ENCODE peak calls at places on chromosomes 7 and 10, in ten cellular contexts. P, K, Q, W, A, O, L, E, V and D are unnamed samples.

GRCh38 chr10:51389415-51390342 is 309.7 kb downstream of the CSTF2T start:
- DNase-seq in P (peak; percentile 2), K (no peak), Q (peak; percentile 16), W (no peak), A (peak; percentile 32), O (no peak), L (peak; percentile 78), E (peak; percentile 69), V (no peak), D (peak; percentile 46)

GRCh38 chr7:30226593-30227268 is 57.7 kb upstream of the ZNRF2 start:
- DNase-seq in P (no peak), K (peak; percentile 74), Q (peak; percentile 63), W (no peak), A (peak; percentile 73), O (no peak), L (peak; percentile 84), E (peak; percentile 47), V (no peak), D (peak; percentile 75)

GRCh38 chr10:122172311-122173008 is 98.6 kb upstream of the BTBD16 start:
- DNase-seq in P (no peak), K (no peak), Q (no peak), W (no peak), A (no peak), O (no peak), L (peak; percentile 37), E (no peak), V (no peak), D (no peak)

GRCh38 chr10:5599613-5600520 is 66.5 kb downstream of the ASB13 start:
- DNase-seq in P (no peak), K (no peak), Q (no peak), W (no peak), A (no peak), O (no peak), L (no peak), E (no peak), V (no peak), D (no peak)

GRCh38 chr7:19561121-19561805 is 147.6 kb downstream of the POLR1F start:
- DNase-seq in P (no peak), K (no peak), Q (no peak), W (no peak), A (no peak), O (no peak), L (no peak), E (no peak), V (no peak), D (no peak)

GRCh38 chr10:71333154-71333887 is 14.3 kb downstream of the SLC29A3 start:
- DNase-seq in P (no peak), K (no peak), Q (no peak), W (no peak), A (no peak), O (no peak), L (no peak), E (no peak), V (no peak), D (no peak)

GRCh38 chr10:27251554-27251953 is 11.0 kb upstream of the ACBD5 start:
- DNase-seq in P (no peak), K (no peak), Q (no peak), W (no peak), A (no peak), O (no peak), L (no peak), E (no peak), V (no peak), D (no peak)

GRCh38 chr7:143318661-143319060 is 2.8 kb downstream of the CLCN1 start:
- DNase-seq in P (no peak), K (no peak), Q (no peak), W (no peak), A (peak; percentile 20), O (no peak), L (no peak), E (no peak), V (no peak), D (no peak)

GRCh38 chr10:522350-522749 is 167.1 kb downstream of the DIP2C start:
- DNase-seq in P (no peak), K (no peak), Q (no peak), W (no peak), A (no peak), O (no peak), L (no peak), E (peak; percentile 42), V (peak; percentile 32), D (no peak)

GRCh38 chr10:123571978-123572377 is 94.2 kb upstream of the GPR26 start:
- DNase-seq in P (no peak), K (no peak), Q (no peak), W (no peak), A (no peak), O (no peak), L (no peak), E (no peak), V (peak; percentile 15), D (no peak)

GRCh38 chr10:100006241-100006886 is 3.4 kb downstream of the DNMBP start:
- DNase-seq in P (peak; percentile 55), K (no peak), Q (peak; percentile 96), W (no peak), A (peak; percentile 57), O (no peak), L (no peak), E (no peak), V (peak; percentile 63), D (no peak)

GRCh38 chr7:26709210-26709990 is 155.0 kb downstream of the SKAP2 start:
- DNase-seq in P (no peak), K (no peak), Q (no peak), W (no peak), A (no peak), O (no peak), L (no peak), E (no peak), V (no peak), D (no peak)

GRCh38 chr7:132703742-132704141 is 127.5 kb upstream of the PLXNA4 start:
- DNase-seq in P (no peak), K (no peak), Q (no peak), W (no peak), A (no peak), O (no peak), L (peak; percentile 60), E (no peak), V (no peak), D (no peak)

GRCh38 chr10:69801434-69802315 is at the start of gene COL13A1:
- DNase-seq in P (no peak), K (no peak), Q (peak; percentile 71), W (no peak), A (no peak), O (no peak), L (peak; percentile 97), E (peak; percentile 65), V (no peak), D (no peak)

GRCh38 chr10:8758029-8758428 is 703.5 kb downstream of the GATA3 start:
- DNase-seq in P (no peak), K (no peak), Q (no peak), W (no peak), A (no peak), O (no peak), L (no peak), E (no peak), V (no peak), D (no peak)

GRCh38 chr7:16753102-16753931 is at the start of gene TSPAN13:
- DNase-seq in P (no peak), K (no peak), Q (peak; percentile 86), W (peak; percentile 82), A (peak; percentile 81), O (no peak), L (peak; percentile 97), E (peak; percentile 93), V (peak; percentile 66), D (peak; percentile 94)
- TF ChIP-seq POLR2AphosphoS5 in P (no peak), K (no peak), Q (peak; percentile 66), W (no peak), A (no peak), O (peak; percentile 29), L (peak; percentile 63), E (no peak), V (no peak), D (peak; percentile 45)

DNA sequence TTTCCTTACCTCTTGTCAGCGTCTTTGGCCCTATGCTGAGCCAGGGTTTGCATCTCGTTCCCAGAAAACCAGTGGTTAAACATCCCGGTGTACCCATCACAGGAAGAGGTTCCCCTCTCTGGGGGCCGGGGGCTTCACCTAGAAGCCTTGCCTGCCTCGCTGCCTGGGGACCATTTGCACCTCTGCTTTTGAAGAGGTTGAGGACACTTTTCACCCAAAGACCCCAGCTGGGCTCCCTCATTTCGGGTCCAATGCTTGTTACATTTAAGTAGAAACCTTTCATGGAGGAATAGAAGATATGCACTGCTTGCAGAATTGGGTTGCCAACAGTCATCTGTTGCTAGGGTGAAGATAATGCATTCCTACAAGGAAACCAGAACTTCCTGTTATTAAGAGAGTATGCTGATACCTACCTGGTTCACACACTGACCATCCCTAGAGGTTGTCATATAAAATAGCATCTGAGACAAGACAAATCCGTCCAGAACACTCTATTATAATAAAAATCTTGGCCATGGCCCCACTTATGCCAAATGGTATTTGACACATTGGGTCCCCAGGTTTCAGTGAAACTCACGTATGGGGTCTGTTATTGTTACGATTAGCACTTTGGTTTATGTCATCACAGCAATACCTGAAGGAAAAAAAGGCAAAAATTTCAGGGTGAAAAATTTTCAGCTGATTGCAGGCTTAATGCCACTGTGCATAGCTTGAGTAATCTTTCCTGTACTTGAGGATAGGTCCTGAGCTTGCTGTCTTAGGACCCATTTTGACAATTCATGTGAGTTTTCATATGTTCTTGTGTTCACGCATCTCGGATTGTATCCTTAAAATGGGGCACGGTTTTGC is 917 bp downstream of the ZNF365 start:
- DNase-seq in P (no peak), K (no peak), Q (no peak), W (no peak), A (no peak), O (no peak), L (peak; percentile 8), E (peak; percentile 41), V (no peak), D (no peak)
- H3K4me3 ChIP-seq in P (no peak overlapping the region), K (peak overlapping the region; percentile 67), Q (peak overlapping the region; percentile 72), W (peak overlapping the region; percentile 68), A (peak overlapping the region; percentile 59), O (no peak overlapping the region), L (peak overlapping the region; percentile 73), E (peak overlapping the region; percentile 78), V (no peak overlapping the region), D (no peak overlapping the region)

GRCh38 chr10:58384999-58385783 is at the start of gene TFAM:
- DNase-seq in P (peak; percentile 66), K (peak; percentile 99), Q (peak; percentile 81), W (peak; percentile 97), A (peak; percentile 88), O (peak; percentile 96), L (peak; percentile 97), E (peak; percentile 94), V (peak; percentile 98), D (peak; percentile 95)
- TF ChIP-seq POLR2AphosphoS5 in P (peak; percentile 89), K (peak; percentile 90), Q (peak; percentile 97), W (no peak), A (peak; percentile 98), O (peak; percentile 89), L (peak; percentile 99), E (peak; percentile 94), V (peak; percentile 94), D (peak; percentile 74)

GRCh38 chr7:52285689-52286088 is 749.7 kb upstream of the POM121L12 start:
- DNase-seq in P (no peak), K (no peak), Q (no peak), W (no peak), A (no peak), O (no peak), L (no peak), E (no peak), V (no peak), D (no peak)
- H3K4me3 ChIP-seq in P (no peak overlapping the region), K (no peak overlapping the region), Q (no peak overlapping the region), W (no peak overlapping the region), A (no peak overlapping the region), O (no peak overlapping the region), L (no peak overlapping the region), E (no peak overlapping the region), V (no peak overlapping the region), D (no peak overlapping the region)

GRCh38 chr10:79009144-79009543 is 59.6 kb upstream of the ZMIZ1 start:
- DNase-seq in P (no peak), K (no peak), Q (no peak), W (no peak), A (no peak), O (no peak), L (no peak), E (no peak), V (no peak), D (no peak)
- TF ChIP-seq POLR2AphosphoS5 in P (no peak), K (no peak), Q (no peak), W (no peak), A (no peak), O (no peak), L (no peak), E (no peak), V (no peak), D (no peak)